ENCODE peak calls at places on chromosomes 16 and 17, in four cellular contexts. One of them, this sample, is unnamed.

GRCh38 chr17:64024781-64025731 is 4.6 kb upstream of the ICAM2 start:
- DNase-seq in COR-L47: no peak
- DNase-seq in T-helper 2 cell treated with Interferon-gamma antibody and Interleukin-4, amounts not matched to agents 5 μg/mL and 100 μg/mL, for 36 hours: peak
- DNase-seq in SK-N-SH: no peak
- DNase-seq in this sample: peak

GRCh38 chr16:20957153-20957552 is 56.6 kb downstream of the LYRM1 start:
- DNase-seq in COR-L47: no peak
- DNase-seq in T-helper 2 cell treated with Interferon-gamma antibody and Interleukin-4, amounts not matched to agents 5 μg/mL and 100 μg/mL, for 36 hours: no peak
- DNase-seq in SK-N-SH: no peak
- DNase-seq in this sample: no peak

GRCh38 chr16:1296688-1297412 is 12.6 kb upstream of the UBE2I start:
- DNase-seq in COR-L47: no peak
- DNase-seq in T-helper 2 cell treated with Interferon-gamma antibody and Interleukin-4, amounts not matched to agents 5 μg/mL and 100 μg/mL, for 36 hours: peak
- DNase-seq in SK-N-SH: no peak
- DNase-seq in this sample: no peak

GRCh38 chr16:83992624-83993023 is 24.6 kb downstream of the NECAB2 start:
- DNase-seq in COR-L47: peak
- DNase-seq in T-helper 2 cell treated with Interferon-gamma antibody and Interleukin-4, amounts not matched to agents 5 μg/mL and 100 μg/mL, for 36 hours: no peak
- DNase-seq in SK-N-SH: no peak
- DNase-seq in this sample: no peak

GRCh38 chr16:27495191-27495590 is 54.5 kb downstream of the GTF3C1 start:
- DNase-seq in COR-L47: no peak
- DNase-seq in T-helper 2 cell treated with Interferon-gamma antibody and Interleukin-4, amounts not matched to agents 5 μg/mL and 100 μg/mL, for 36 hours: no peak
- DNase-seq in SK-N-SH: no peak
- DNase-seq in this sample: no peak

GRCh38 chr17:42708588-42708987 is 26.3 kb downstream of the CNTNAP1 start:
- DNase-seq in COR-L47: no peak
- DNase-seq in T-helper 2 cell treated with Interferon-gamma antibody and Interleukin-4, amounts not matched to agents 5 μg/mL and 100 μg/mL, for 36 hours: no peak
- DNase-seq in SK-N-SH: no peak
- DNase-seq in this sample: no peak

GRCh38 chr16:70151391-70151790 is 22.2 kb upstream of the CLEC18C start:
- DNase-seq in COR-L47: no peak
- DNase-seq in T-helper 2 cell treated with Interferon-gamma antibody and Interleukin-4, amounts not matched to agents 5 μg/mL and 100 μg/mL, for 36 hours: no peak
- DNase-seq in SK-N-SH: no peak
- DNase-seq in this sample: no peak

GRCh38 chr17:80361495-80362220 is 53.3 kb upstream of the ENDOV start:
- DNase-seq in COR-L47: no peak
- DNase-seq in T-helper 2 cell treated with Interferon-gamma antibody and Interleukin-4, amounts not matched to agents 5 μg/mL and 100 μg/mL, for 36 hours: no peak
- DNase-seq in SK-N-SH: peak
- DNase-seq in this sample: no peak

GRCh38 chr16:50096791-50097190 is 31.0 kb downstream of the HEATR3 start:
- DNase-seq in COR-L47: no peak
- DNase-seq in T-helper 2 cell treated with Interferon-gamma antibody and Interleukin-4, amounts not matched to agents 5 μg/mL and 100 μg/mL, for 36 hours: no peak
- DNase-seq in SK-N-SH: peak
- DNase-seq in this sample: no peak

GRCh38 chr16:88330971-88331890 is 51.5 kb upstream of the ZNF469 start:
- DNase-seq in COR-L47: no peak
- DNase-seq in T-helper 2 cell treated with Interferon-gamma antibody and Interleukin-4, amounts not matched to agents 5 μg/mL and 100 μg/mL, for 36 hours: no peak
- DNase-seq in SK-N-SH: no peak
- DNase-seq in this sample: no peak